ENCODE peak calls at places on chromosome 9, in eight cellular contexts. V is activated T-helper 1 cell treated with anti-CD3 and anti-CD28 coated beads, Interleukin-2, amount 50 U/mL, for 16 hours; X is NCI-H446 treated with DMSO at 0.1 percent for 48 hours; L is NCI-H2081; E is GM12891; S is naive thymus-derived CD8-positive, alpha-beta T cell; G is HFFc6; I is C1 segment of cervical spinal cord. Q is an unnamed sample.

GRCh38 chr9:109274768-109275596 is 45.9 kb downstream of the EPB41L4B start:
- DNase-seq in E (no peak), I (no peak), G (no peak), V (no peak), L (peak), S (no peak), X (no peak), Q (no peak)

GRCh38 chr9:124783830-124784229 is 6.9 kb downstream of the OLFML2A start:
- DNase-seq in L (no peak), V (no peak), S (no peak), X (no peak), I (no peak), E (no peak), G (no peak), Q (no peak)

GRCh38 chr9:72326643-72327042 is 38.4 kb downstream of the ZFAND5 start:
- DNase-seq in S (no peak), G (no peak), L (no peak), V (no peak), E (no peak), I (no peak), X (no peak), Q (no peak)

GRCh38 chr9:98247826-98248657 is 7.4 kb downstream of the TBC1D2 start:
- DNase-seq in E (no peak), L (no peak), I (no peak), X (no peak), G (no peak), S (no peak), V (no peak), Q (no peak)

GRCh38 chr9:27491164-27491563 is 32.9 kb upstream of the IFNK start:
- DNase-seq in X (no peak), L (no peak), E (no peak), S (no peak), I (no peak), V (no peak), G (no peak), Q (no peak)

GRCh38 chr9:74463825-74464224 is 33.3 kb upstream of the RORB start:
- DNase-seq in G (no peak), I (no peak), E (no peak), V (no peak), L (no peak), S (no peak), X (no peak), Q (no peak)

GRCh38 chr9:135198889-135199288 is 111.4 kb downstream of the OLFM1 start:
- DNase-seq in X (no peak), G (no peak), E (no peak), V (no peak), L (no peak), S (no peak), I (no peak), Q (no peak)

GRCh38 chr9:121743441-121744001 is 92.1 kb downstream of the DAB2IP start:
- DNase-seq in X (peak), S (no peak), L (peak), E (no peak), V (no peak), G (peak), I (peak), Q (no peak)

GRCh38 chr9:93642961-93643360 is 66.6 kb downstream of the PHF2 start:
- DNase-seq in I (no peak), E (no peak), X (no peak), V (no peak), G (peak), S (no peak), L (no peak), Q (no peak)

GRCh38 chr9:11356101-11356500 is 743.3 kb upstream of the PTPRD start:
- DNase-seq in V (no peak), S (no peak), E (no peak), I (no peak), L (no peak), G (no peak), X (no peak), Q (no peak)

GRCh38 chr9:28050046-28050445 is 476.8 kb upstream of the C9orf72 start:
- DNase-seq in L (no peak), I (no peak), E (no peak), S (no peak), V (no peak), X (no peak), G (no peak), Q (no peak)

GRCh38 chr9:69171517-69171916 is 2.6 kb upstream of the TJP2 start:
- DNase-seq in S (no peak), G (no peak), V (no peak), X (no peak), L (no peak), E (no peak), I (no peak), Q (no peak)

GRCh38 chr9:106731910-106732309 is 131.1 kb upstream of the ZNF462 start:
- DNase-seq in X (no peak), G (no peak), I (no peak), V (no peak), L (peak), S (no peak), E (no peak), Q (no peak)

GRCh38 chr9:129676970-129677369 is 11.5 kb downstream of the PRRX2 start:
- DNase-seq in E (no peak), S (no peak), V (no peak), G (no peak), I (no peak), L (no peak), X (no peak), Q (no peak)

GRCh38 chr9:95406114-95406513 is 88.6 kb upstream of the FANCC start:
- DNase-seq in V (no peak), I (no peak), E (no peak), G (no peak), X (no peak), L (no peak), S (no peak), Q (no peak)

GRCh38 chr9:127519301-127520166 is 68.2 kb downstream of the LRSAM1 start:
- DNase-seq in L (no peak), S (no peak), V (no peak), I (no peak), E (no peak), X (no peak), G (peak), Q (no peak)

GRCh38 chr9:84756156-84756555 is 86.6 kb downstream of the NTRK2 start:
- DNase-seq in X (no peak), L (no peak), G (no peak), E (no peak), V (no peak), S (no peak), I (peak), Q (no peak)

GRCh38 chr9:123450096-123450495 is 94.1 kb downstream of the CRB2 start:
- DNase-seq in V (no peak), L (no peak), G (no peak), S (no peak), E (no peak), I (no peak), X (no peak), Q (no peak)

GRCh38 chr9:6184749-6185645 is 30.6 kb upstream of the IL33 start:
- DNase-seq in S (no peak), L (no peak), G (peak), I (no peak), X (no peak), E (peak), V (no peak), Q (no peak)

GRCh38 chr9:99425124-99425523 is 203.0 kb downstream of the SEC61B start:
- DNase-seq in E (no peak), I (no peak), S (no peak), V (no peak), G (no peak), X (no peak), L (no peak), Q (no peak)

GRCh38 chr9:124079176-124079925 is 67.8 kb downstream of the LHX2 start:
- DNase-seq in E (no peak), V (no peak), I (no peak), S (no peak), L (no peak), X (peak), G (peak), Q (no peak)

GRCh38 chr9:272251-273213 is 57.9 kb downstream of the DOCK8 start:
- DNase-seq in S (peak), X (no peak), I (no peak), V (peak), L (no peak), G (no peak), E (peak), Q (peak)

GRCh38 chr9:137066096-137066861 is 4.1 kb downstream of the SAPCD2 start:
- DNase-seq in G (no peak), L (no peak), V (no peak), E (no peak), I (no peak), S (no peak), X (no peak), Q (no peak)

GRCh38 chr9:134653259-134654009 is 11.8 kb downstream of the COL5A1 start:
- DNase-seq in E (no peak), V (no peak), I (no peak), G (no peak), S (no peak), X (no peak), L (no peak), Q (no peak)

GRCh38 chr9:9615086-9615485 is 997.7 kb downstream of the PTPRD start:
- DNase-seq in S (no peak), V (no peak), L (peak), G (no peak), I (no peak), E (no peak), X (no peak), Q (no peak)

GRCh38 chr9:137511758-137512463 is 38.3 kb downstream of the PNPLA7 start:
- DNase-seq in X (no peak), V (no peak), I (no peak), E (no peak), L (no peak), G (no peak), S (no peak), Q (no peak)

GRCh38 chr9:89592963-89593775 is 11.6 kb upstream of the GADD45G start:
- DNase-seq in E (no peak), I (no peak), S (no peak), V (no peak), L (no peak), X (no peak), G (peak), Q (no peak)

GRCh38 chr9:121736147-121736721 is 84.8 kb downstream of the DAB2IP start:
- DNase-seq in I (no peak), G (no peak), L (no peak), E (no peak), S (no peak), V (no peak), X (no peak), Q (no peak)

GRCh38 chr9:77433675-77434445 is 214.3 kb downstream of the GNA14 start:
- DNase-seq in V (no peak), I (peak), L (peak), X (peak), E (peak), S (no peak), G (peak), Q (peak)

GRCh38 chr9:136610426-136610825 is 52.3 kb upstream of the EGFL7 start:
- DNase-seq in L (no peak), I (no peak), X (no peak), G (no peak), S (no peak), V (no peak), E (no peak), Q (no peak)

GRCh38 chr9:89021154-89021803 is 30.0 kb downstream of the S1PR3 start:
- DNase-seq in E (no peak), G (peak), S (no peak), I (no peak), X (no peak), V (no peak), L (no peak), Q (no peak)

GRCh38 chr9:74284596-74284995 is 212.5 kb upstream of the RORB start:
- DNase-seq in S (no peak), X (peak), G (no peak), I (no peak), V (no peak), L (peak), E (no peak), Q (no peak)

GRCh38 chr9:114339130-114339908 is 9.7 kb downstream of the ORM2 start:
- DNase-seq in L (peak), V (peak), X (no peak), G (peak), S (peak), I (peak), E (peak), Q (peak)